ENCODE peak calls at places on chromosomes 4 and X, in nine cellular contexts. One of them, this sample, is unnamed.

GRCh38 chr4:124206779-124207605 is 505.5 kb downstream of the ANKRD50 start:
- DNase-seq in heart left ventricle: no peak
- DNase-seq in CD8-positive, alpha-beta T cell: no peak
- DNase-seq in lung: no peak
- DNase-seq in upper lobe of right lung: no peak
- DNase-seq in AG04450: no peak
- DNase-seq in breast epithelium: peak
- DNase-seq in HL-60: no peak
- DNase-seq in psoas muscle: no peak
- DNase-seq in this sample: no peak

GRCh38 chr4:60605651-60606354 is 594.3 kb upstream of the ADGRL3 start:
- DNase-seq in CD8-positive, alpha-beta T cell: no peak
- DNase-seq in lung: no peak
- DNase-seq in HL-60: no peak
- DNase-seq in breast epithelium: no peak
- DNase-seq in heart left ventricle: no peak
- DNase-seq in AG04450: no peak
- DNase-seq in psoas muscle: no peak
- DNase-seq in upper lobe of right lung: no peak
- DNase-seq in this sample: no peak

GRCh38 chr4:23773884-23774636 is 115.8 kb downstream of the PPARGC1A start:
- DNase-seq in CD8-positive, alpha-beta T cell: no peak
- DNase-seq in heart left ventricle: no peak
- DNase-seq in psoas muscle: no peak
- DNase-seq in upper lobe of right lung: no peak
- DNase-seq in HL-60: no peak
- DNase-seq in breast epithelium: no peak
- DNase-seq in lung: no peak
- DNase-seq in AG04450: no peak
- DNase-seq in this sample: no peak

GRCh38 chr4:86452323-86452995 is 92.6 kb upstream of the MAPK10 start:
- DNase-seq in upper lobe of right lung: no peak
- DNase-seq in psoas muscle: no peak
- DNase-seq in breast epithelium: no peak
- DNase-seq in AG04450: no peak
- DNase-seq in lung: no peak
- DNase-seq in CD8-positive, alpha-beta T cell: no peak
- DNase-seq in HL-60: no peak
- DNase-seq in heart left ventricle: no peak
- DNase-seq in this sample: no peak

GRCh38 chr4:116055857-116056827 is 942.7 kb upstream of the NDST4 start:
- DNase-seq in lung: no peak
- DNase-seq in HL-60: no peak
- DNase-seq in upper lobe of right lung: no peak
- DNase-seq in breast epithelium: no peak
- DNase-seq in AG04450: no peak
- DNase-seq in heart left ventricle: no peak
- DNase-seq in psoas muscle: no peak
- DNase-seq in CD8-positive, alpha-beta T cell: no peak
- DNase-seq in this sample: no peak

GRCh38 chr4:159673221-159673620 is 570.3 kb downstream of the RAPGEF2 start:
- DNase-seq in upper lobe of right lung: no peak
- DNase-seq in CD8-positive, alpha-beta T cell: no peak
- DNase-seq in psoas muscle: no peak
- DNase-seq in breast epithelium: no peak
- DNase-seq in HL-60: no peak
- DNase-seq in heart left ventricle: no peak
- DNase-seq in lung: no peak
- DNase-seq in AG04450: no peak
- DNase-seq in this sample: no peak

GRCh38 chrX:9522756-9523155 is 57.9 kb downstream of the TBL1X start:
- DNase-seq in breast epithelium: no peak
- DNase-seq in HL-60: no peak
- DNase-seq in lung: no peak
- DNase-seq in CD8-positive, alpha-beta T cell: no peak
- DNase-seq in upper lobe of right lung: no peak
- DNase-seq in heart left ventricle: no peak
- DNase-seq in psoas muscle: no peak
- DNase-seq in AG04450: peak
- DNase-seq in this sample: peak

GRCh38 chr4:2443061-2443730 is 24.4 kb downstream of the CFAP99 start:
- DNase-seq in psoas muscle: no peak
- DNase-seq in CD8-positive, alpha-beta T cell: no peak
- DNase-seq in lung: no peak
- DNase-seq in breast epithelium: no peak
- DNase-seq in heart left ventricle: no peak
- DNase-seq in upper lobe of right lung: no peak
- DNase-seq in AG04450: no peak
- DNase-seq in HL-60: no peak
- DNase-seq in this sample: no peak

GRCh38 chr4:31674313-31674947 is 954.3 kb downstream of the PCDH7 start:
- DNase-seq in lung: no peak
- DNase-seq in AG04450: no peak
- DNase-seq in HL-60: no peak
- DNase-seq in psoas muscle: no peak
- DNase-seq in upper lobe of right lung: no peak
- DNase-seq in CD8-positive, alpha-beta T cell: no peak
- DNase-seq in heart left ventricle: no peak
- DNase-seq in breast epithelium: no peak
- DNase-seq in this sample: no peak

GRCh38 chr4:188198980-188199792 is 59.9 kb downstream of the TRIML1 start:
- DNase-seq in heart left ventricle: no peak
- DNase-seq in AG04450: no peak
- DNase-seq in upper lobe of right lung: no peak
- DNase-seq in HL-60: no peak
- DNase-seq in psoas muscle: no peak
- DNase-seq in lung: no peak
- DNase-seq in breast epithelium: no peak
- DNase-seq in CD8-positive, alpha-beta T cell: no peak
- DNase-seq in this sample: no peak

GRCh38 chrX:53211391-53211978 is 13.5 kb downstream of the KDM5C start:
- DNase-seq in heart left ventricle: no peak
- DNase-seq in lung: no peak
- DNase-seq in AG04450: no peak
- DNase-seq in psoas muscle: no peak
- DNase-seq in HL-60: no peak
- DNase-seq in upper lobe of right lung: no peak
- DNase-seq in CD8-positive, alpha-beta T cell: no peak
- DNase-seq in breast epithelium: no peak
- DNase-seq in this sample: no peak

GRCh38 chr4:5941601-5942000 is 48.7 kb upstream of the CRMP1 start:
- DNase-seq in AG04450: no peak
- DNase-seq in lung: no peak
- DNase-seq in breast epithelium: no peak
- DNase-seq in heart left ventricle: no peak
- DNase-seq in CD8-positive, alpha-beta T cell: no peak
- DNase-seq in psoas muscle: no peak
- DNase-seq in upper lobe of right lung: peak
- DNase-seq in HL-60: no peak
- DNase-seq in this sample: no peak

GRCh38 chr4:173794662-173795061 is 264.6 kb upstream of the HAND2 start:
- DNase-seq in AG04450: peak
- DNase-seq in heart left ventricle: no peak
- DNase-seq in psoas muscle: no peak
- DNase-seq in lung: no peak
- DNase-seq in breast epithelium: no peak
- DNase-seq in CD8-positive, alpha-beta T cell: no peak
- DNase-seq in HL-60: no peak
- DNase-seq in upper lobe of right lung: no peak
- DNase-seq in this sample: no peak

GRCh38 chr4:9812530-9813340 is 31.3 kb downstream of the DRD5 start:
- DNase-seq in lung: no peak
- DNase-seq in heart left ventricle: no peak
- DNase-seq in AG04450: no peak
- DNase-seq in psoas muscle: no peak
- DNase-seq in upper lobe of right lung: no peak
- DNase-seq in CD8-positive, alpha-beta T cell: no peak
- DNase-seq in breast epithelium: no peak
- DNase-seq in HL-60: peak
- DNase-seq in this sample: no peak

GRCh38 chr4:98262431-98262830 is 1.2 kb downstream of the RAP1GDS1 start:
- DNase-seq in heart left ventricle: no peak
- DNase-seq in lung: no peak
- DNase-seq in CD8-positive, alpha-beta T cell: no peak
- DNase-seq in AG04450: no peak
- DNase-seq in psoas muscle: no peak
- DNase-seq in upper lobe of right lung: no peak
- DNase-seq in breast epithelium: no peak
- DNase-seq in HL-60: peak
- DNase-seq in this sample: no peak

GRCh38 chrX:48076343-48076742 is 4.9 kb upstream of the ZNF630 start:
- DNase-seq in CD8-positive, alpha-beta T cell: no peak
- DNase-seq in AG04450: no peak
- DNase-seq in psoas muscle: no peak
- DNase-seq in upper lobe of right lung: no peak
- DNase-seq in breast epithelium: no peak
- DNase-seq in lung: no peak
- DNase-seq in heart left ventricle: no peak
- DNase-seq in HL-60: no peak
- DNase-seq in this sample: no peak

GRCh38 chr4:170697845-170698244 is 608.1 kb upstream of the AADAT start:
- DNase-seq in AG04450: no peak
- DNase-seq in heart left ventricle: no peak
- DNase-seq in lung: no peak
- DNase-seq in psoas muscle: no peak
- DNase-seq in CD8-positive, alpha-beta T cell: no peak
- DNase-seq in HL-60: no peak
- DNase-seq in breast epithelium: no peak
- DNase-seq in upper lobe of right lung: no peak
- DNase-seq in this sample: no peak

GRCh38 chrX:77892887-77893286 is 2.3 kb downstream of the MAGT1 start:
- DNase-seq in breast epithelium: no peak
- DNase-seq in AG04450: no peak
- DNase-seq in heart left ventricle: no peak
- DNase-seq in HL-60: no peak
- DNase-seq in lung: no peak
- DNase-seq in CD8-positive, alpha-beta T cell: no peak
- DNase-seq in psoas muscle: no peak
- DNase-seq in upper lobe of right lung: no peak
- DNase-seq in this sample: no peak
- H3K27ac ChIP-seq in breast epithelium: no peak
- H3K27ac ChIP-seq in AG04450: no peak
- H3K27ac ChIP-seq in heart left ventricle: no peak
- H3K27ac ChIP-seq in HL-60: no peak
- H3K27ac ChIP-seq in lung: no peak
- H3K27ac ChIP-seq in CD8-positive, alpha-beta T cell: no peak
- H3K27ac ChIP-seq in psoas muscle: no peak
- H3K27ac ChIP-seq in upper lobe of right lung: no peak
- H3K27ac ChIP-seq in this sample: no peak

GRCh38 chr4:13930155-13930554 is 302.6 kb upstream of the BOD1L1 start:
- DNase-seq in lung: no peak
- DNase-seq in CD8-positive, alpha-beta T cell: no peak
- DNase-seq in heart left ventricle: no peak
- DNase-seq in upper lobe of right lung: no peak
- DNase-seq in AG04450: no peak
- DNase-seq in breast epithelium: no peak
- DNase-seq in psoas muscle: no peak
- DNase-seq in HL-60: no peak
- DNase-seq in this sample: no peak

GRCh38 chr4:13928214-13928613 is 300.7 kb upstream of the BOD1L1 start:
- DNase-seq in HL-60: no peak
- DNase-seq in AG04450: no peak
- DNase-seq in psoas muscle: no peak
- DNase-seq in lung: no peak
- DNase-seq in heart left ventricle: no peak
- DNase-seq in upper lobe of right lung: no peak
- DNase-seq in CD8-positive, alpha-beta T cell: no peak
- DNase-seq in breast epithelium: no peak
- DNase-seq in this sample: no peak

GRCh38 chr4:13938299-13938698 is 310.8 kb upstream of the BOD1L1 start:
- DNase-seq in psoas muscle: no peak
- DNase-seq in HL-60: no peak
- DNase-seq in CD8-positive, alpha-beta T cell: no peak
- DNase-seq in breast epithelium: no peak
- DNase-seq in upper lobe of right lung: no peak
- DNase-seq in heart left ventricle: no peak
- DNase-seq in AG04450: no peak
- DNase-seq in lung: no peak
- DNase-seq in this sample: no peak

DNA sequence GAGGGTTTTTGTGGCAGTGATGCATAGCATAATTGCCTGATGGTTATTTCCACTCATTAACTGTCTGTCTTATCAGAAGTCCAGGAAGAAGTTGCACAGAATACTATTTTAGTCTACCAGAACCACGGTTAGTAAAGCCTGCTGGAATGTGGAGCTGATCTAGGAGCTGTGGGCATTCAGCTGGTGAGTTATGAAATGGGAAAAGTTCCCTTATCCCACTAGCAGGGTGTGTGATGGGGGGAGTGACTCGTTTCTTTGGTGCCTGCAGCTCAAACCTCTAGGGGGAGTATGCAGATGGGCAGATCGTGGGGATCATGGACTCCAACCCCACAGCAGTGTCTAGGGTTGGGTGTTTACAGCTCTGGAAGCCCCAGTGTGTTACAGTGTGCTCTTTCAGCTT is 305.6 kb upstream of the BOD1L1 start:
- DNase-seq in upper lobe of right lung: no peak
- DNase-seq in AG04450: no peak
- DNase-seq in breast epithelium: no peak
- DNase-seq in psoas muscle: no peak
- DNase-seq in heart left ventricle: no peak
- DNase-seq in CD8-positive, alpha-beta T cell: no peak
- DNase-seq in lung: no peak
- DNase-seq in HL-60: no peak
- DNase-seq in this sample: no peak
- TF ChIP-seq CTCF in upper lobe of right lung: no peak
- TF ChIP-seq CTCF in AG04450: peak
- TF ChIP-seq CTCF in breast epithelium: no peak
- TF ChIP-seq CTCF in psoas muscle: no peak
- TF ChIP-seq CTCF in heart left ventricle: peak
- TF ChIP-seq CTCF in CD8-positive, alpha-beta T cell: no peak
- TF ChIP-seq CTCF in lung: no peak
- TF ChIP-seq CTCF in HL-60: no peak
- TF ChIP-seq CTCF in this sample: no peak

DNA sequence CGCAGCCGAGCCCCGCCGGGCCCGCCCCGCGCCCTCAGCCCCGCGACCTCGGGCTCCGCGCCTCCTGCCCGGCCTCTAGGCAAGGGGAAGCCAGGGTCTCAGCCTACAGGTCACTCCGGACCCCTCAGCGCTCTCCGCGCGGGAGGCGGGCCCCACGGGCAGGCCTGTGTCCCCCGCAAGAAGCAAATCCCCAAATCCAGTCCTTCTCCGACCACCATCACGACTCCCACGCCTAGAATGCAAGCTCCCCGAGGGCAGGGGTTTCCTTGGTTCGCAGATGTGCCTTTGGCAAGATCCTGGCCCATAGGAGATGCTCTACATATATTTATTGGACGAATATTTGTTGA is 230 bp upstream of the CCDC149 start:
- DNase-seq in CD8-positive, alpha-beta T cell: no peak
- DNase-seq in psoas muscle: no peak
- DNase-seq in upper lobe of right lung: no peak
- DNase-seq in lung: no peak
- DNase-seq in AG04450: no peak
- DNase-seq in breast epithelium: no peak
- DNase-seq in heart left ventricle: no peak
- DNase-seq in HL-60: no peak
- DNase-seq in this sample: no peak
- H3K4me3 ChIP-seq in CD8-positive, alpha-beta T cell: no peak
- H3K4me3 ChIP-seq in psoas muscle: peak
- H3K4me3 ChIP-seq in upper lobe of right lung: peak
- H3K4me3 ChIP-seq in lung: peak
- H3K4me3 ChIP-seq in AG04450: peak
- H3K4me3 ChIP-seq in breast epithelium: peak
- H3K4me3 ChIP-seq in heart left ventricle: peak
- H3K4me3 ChIP-seq in HL-60: peak
- H3K4me3 ChIP-seq in this sample: peak

GRCh38 chr4:47510506-47511143 is 25.6 kb downstream of the ATP10D start:
- DNase-seq in HL-60: no peak
- DNase-seq in lung: no peak
- DNase-seq in CD8-positive, alpha-beta T cell: no peak
- DNase-seq in AG04450: no peak
- DNase-seq in heart left ventricle: no peak
- DNase-seq in breast epithelium: no peak
- DNase-seq in upper lobe of right lung: no peak
- DNase-seq in psoas muscle: no peak
- DNase-seq in this sample: no peak
- H3K27ac ChIP-seq in HL-60: peak
- H3K27ac ChIP-seq in lung: no peak
- H3K27ac ChIP-seq in CD8-positive, alpha-beta T cell: no peak
- H3K27ac ChIP-seq in AG04450: no peak
- H3K27ac ChIP-seq in heart left ventricle: no peak
- H3K27ac ChIP-seq in breast epithelium: peak
- H3K27ac ChIP-seq in upper lobe of right lung: no peak
- H3K27ac ChIP-seq in psoas muscle: no peak
- H3K27ac ChIP-seq in this sample: peak